ENCODE peak calls at places on chromosomes 12 and 14, in six cellular contexts. One of them, this sample, is unnamed.

GRCh38 chr12:71710276-71711125 is 24.6 kb downstream of the TMEM19 start:
- DNase-seq in colonic mucosa: no peak
- DNase-seq in HCT116: peak; percentile 92
- DNase-seq in breast epithelium: no peak
- DNase-seq in mesendoderm: peak; percentile 67
- DNase-seq in CD8-positive, alpha-beta T cell: no peak
- DNase-seq in this sample: no peak

GRCh38 chr12:88951860-88952483 is 371.7 kb upstream of the KITLG start:
- DNase-seq in colonic mucosa: no peak
- DNase-seq in HCT116: no peak
- DNase-seq in breast epithelium: no peak
- DNase-seq in mesendoderm: peak; percentile 87
- DNase-seq in CD8-positive, alpha-beta T cell: no peak
- DNase-seq in this sample: no peak

GRCh38 chr12:50706606-50707005 is 57.3 kb upstream of the ATF1 start:
- DNase-seq in colonic mucosa: no peak
- DNase-seq in HCT116: no peak
- DNase-seq in breast epithelium: no peak
- DNase-seq in mesendoderm: no peak
- DNase-seq in CD8-positive, alpha-beta T cell: no peak
- DNase-seq in this sample: no peak

GRCh38 chr12:93699271-93700141 is 22.3 kb downstream of the CRADD start:
- DNase-seq in colonic mucosa: no peak
- DNase-seq in HCT116: no peak
- DNase-seq in breast epithelium: no peak
- DNase-seq in mesendoderm: no peak
- DNase-seq in CD8-positive, alpha-beta T cell: no peak
- DNase-seq in this sample: no peak

GRCh38 chr12:55974308-55974724 is 438 bp downstream of the RAB5B start:
- DNase-seq in colonic mucosa: peak; percentile 62
- DNase-seq in HCT116: no peak
- DNase-seq in breast epithelium: peak; percentile 61
- DNase-seq in mesendoderm: peak; percentile 88
- DNase-seq in CD8-positive, alpha-beta T cell: no peak
- DNase-seq in this sample: no peak

GRCh38 chr12:50257226-50258166 is 25.8 kb downstream of the LIMA1 start:
- DNase-seq in colonic mucosa: peak; percentile 69
- DNase-seq in HCT116: no peak
- DNase-seq in breast epithelium: no peak
- DNase-seq in mesendoderm: no peak
- DNase-seq in CD8-positive, alpha-beta T cell: no peak
- DNase-seq in this sample: no peak

GRCh38 chr14:73295198-73295796 is 58.0 kb downstream of the PAPLN start:
- DNase-seq in colonic mucosa: no peak
- DNase-seq in HCT116: peak; percentile 33
- DNase-seq in breast epithelium: no peak
- DNase-seq in mesendoderm: peak; percentile 41
- DNase-seq in CD8-positive, alpha-beta T cell: no peak
- DNase-seq in this sample: no peak

GRCh38 chr12:113788020-113788856 is 177.9 kb downstream of the RBM19 start:
- DNase-seq in colonic mucosa: no peak
- DNase-seq in HCT116: no peak
- DNase-seq in breast epithelium: no peak
- DNase-seq in mesendoderm: no peak
- DNase-seq in CD8-positive, alpha-beta T cell: no peak
- DNase-seq in this sample: no peak

GRCh38 chr12:5043589-5044419 is at the start of gene KCNA5:
- DNase-seq in colonic mucosa: no peak
- DNase-seq in HCT116: no peak
- DNase-seq in breast epithelium: no peak
- DNase-seq in mesendoderm: peak; percentile 63
- DNase-seq in CD8-positive, alpha-beta T cell: no peak
- DNase-seq in this sample: no peak

GRCh38 chr12:23729354-23729753 is 220.1 kb downstream of the SOX5 start:
- DNase-seq in colonic mucosa: no peak
- DNase-seq in HCT116: no peak
- DNase-seq in breast epithelium: no peak
- DNase-seq in mesendoderm: no peak
- DNase-seq in CD8-positive, alpha-beta T cell: no peak
- DNase-seq in this sample: no peak

GRCh38 chr14:84084056-84084590 is 1445.8 kb upstream of the FLRT2 start:
- DNase-seq in colonic mucosa: no peak
- DNase-seq in HCT116: no peak
- DNase-seq in breast epithelium: no peak
- DNase-seq in mesendoderm: peak; percentile 5
- DNase-seq in CD8-positive, alpha-beta T cell: no peak
- DNase-seq in this sample: no peak

GRCh38 chr14:33567003-33567735 is 383.7 kb downstream of the EGLN3 start:
- DNase-seq in colonic mucosa: no peak
- DNase-seq in HCT116: no peak
- DNase-seq in breast epithelium: no peak
- DNase-seq in mesendoderm: no peak
- DNase-seq in CD8-positive, alpha-beta T cell: no peak
- DNase-seq in this sample: no peak

GRCh38 chr14:101561145-101561896 is at the start of gene DIO3:
- DNase-seq in colonic mucosa: peak; percentile 59
- DNase-seq in HCT116: peak; percentile 32
- DNase-seq in breast epithelium: no peak
- DNase-seq in mesendoderm: peak; percentile 94
- DNase-seq in CD8-positive, alpha-beta T cell: no peak
- DNase-seq in this sample: no peak

GRCh38 chr12:69732088-69732487 is 6.6 kb upstream of the RAB3IP start:
- DNase-seq in colonic mucosa: no peak
- DNase-seq in HCT116: no peak
- DNase-seq in breast epithelium: no peak
- DNase-seq in mesendoderm: no peak
- DNase-seq in CD8-positive, alpha-beta T cell: no peak
- DNase-seq in this sample: no peak

GRCh38 chr12:52496054-52496453 is 3.0 kb upstream of the KRT6A start:
- DNase-seq in colonic mucosa: no peak
- DNase-seq in HCT116: no peak
- DNase-seq in breast epithelium: no peak
- DNase-seq in mesendoderm: no peak
- DNase-seq in CD8-positive, alpha-beta T cell: no peak
- DNase-seq in this sample: no peak

GRCh38 chr14:100981808-100982207 is 78.3 kb upstream of the RTL1 start:
- DNase-seq in colonic mucosa: no peak
- DNase-seq in HCT116: peak; percentile 35
- DNase-seq in breast epithelium: no peak
- DNase-seq in mesendoderm: no peak
- DNase-seq in CD8-positive, alpha-beta T cell: no peak
- DNase-seq in this sample: no peak

GRCh38 chr12:11446372-11446771 is 51.0 kb upstream of the PRB2 start:
- DNase-seq in colonic mucosa: no peak
- DNase-seq in HCT116: no peak
- DNase-seq in breast epithelium: no peak
- DNase-seq in mesendoderm: no peak
- DNase-seq in CD8-positive, alpha-beta T cell: no peak
- DNase-seq in this sample: no peak

GRCh38 chr12:53499261-53500118 is at the start of gene MAP3K12:
- DNase-seq in colonic mucosa: peak; percentile 69
- DNase-seq in HCT116: no peak
- DNase-seq in breast epithelium: no peak
- DNase-seq in mesendoderm: peak; percentile 77
- DNase-seq in CD8-positive, alpha-beta T cell: peak; percentile 81
- DNase-seq in this sample: no peak

GRCh38 chr12:114448618-114448933 is 42.6 kb upstream of the TBX5 start:
- DNase-seq in colonic mucosa: no peak
- DNase-seq in HCT116: no peak
- DNase-seq in breast epithelium: no peak
- DNase-seq in mesendoderm: peak; percentile 71
- DNase-seq in CD8-positive, alpha-beta T cell: no peak
- DNase-seq in this sample: no peak

GRCh38 chr12:52206309-52207040 is 14.7 kb upstream of the KRT80 start:
- DNase-seq in colonic mucosa: no peak
- DNase-seq in HCT116: no peak
- DNase-seq in breast epithelium: peak; percentile 46
- DNase-seq in mesendoderm: no peak
- DNase-seq in CD8-positive, alpha-beta T cell: no peak
- DNase-seq in this sample: no peak

GRCh38 chr14:33347816-33348215 is 409.1 kb downstream of the NPAS3 start:
- DNase-seq in colonic mucosa: no peak
- DNase-seq in HCT116: no peak
- DNase-seq in breast epithelium: no peak
- DNase-seq in mesendoderm: no peak
- DNase-seq in CD8-positive, alpha-beta T cell: no peak
- DNase-seq in this sample: no peak

GRCh38 chr12:130571089-130571488 is 145.0 kb downstream of the RIMBP2 start:
- DNase-seq in colonic mucosa: no peak
- DNase-seq in HCT116: no peak
- DNase-seq in breast epithelium: no peak
- DNase-seq in mesendoderm: no peak
- DNase-seq in CD8-positive, alpha-beta T cell: no peak
- DNase-seq in this sample: no peak

GRCh38 chr12:39372929-39373328 is 70.0 kb downstream of the KIF21A start:
- DNase-seq in colonic mucosa: no peak
- DNase-seq in HCT116: no peak
- DNase-seq in breast epithelium: no peak
- DNase-seq in mesendoderm: no peak
- DNase-seq in CD8-positive, alpha-beta T cell: no peak
- DNase-seq in this sample: no peak

GRCh38 chr12:75480469-75480949 is at the start of gene GLIPR1:
- DNase-seq in colonic mucosa: peak; percentile 47
- DNase-seq in HCT116: no peak
- DNase-seq in breast epithelium: peak; percentile 58
- DNase-seq in mesendoderm: peak; percentile 62
- DNase-seq in CD8-positive, alpha-beta T cell: peak; percentile 79
- DNase-seq in this sample: peak; percentile 93

GRCh38 chr12:75482636-75483035 is 2.1 kb downstream of the GLIPR1 start:
- DNase-seq in colonic mucosa: no peak
- DNase-seq in HCT116: no peak
- DNase-seq in breast epithelium: no peak
- DNase-seq in mesendoderm: no peak
- DNase-seq in CD8-positive, alpha-beta T cell: no peak
- DNase-seq in this sample: no peak

GRCh38 chr12:75481774-75482173 is 1.2 kb downstream of the GLIPR1 start:
- DNase-seq in colonic mucosa: no peak
- DNase-seq in HCT116: no peak
- DNase-seq in breast epithelium: no peak
- DNase-seq in mesendoderm: no peak
- DNase-seq in CD8-positive, alpha-beta T cell: no peak
- DNase-seq in this sample: no peak

GRCh38 chr12:75481013-75481705 is 604 bp downstream of the GLIPR1 start:
- DNase-seq in colonic mucosa: no peak
- DNase-seq in HCT116: no peak
- DNase-seq in breast epithelium: no peak
- DNase-seq in mesendoderm: no peak
- DNase-seq in CD8-positive, alpha-beta T cell: no peak
- DNase-seq in this sample: no peak

DNA sequence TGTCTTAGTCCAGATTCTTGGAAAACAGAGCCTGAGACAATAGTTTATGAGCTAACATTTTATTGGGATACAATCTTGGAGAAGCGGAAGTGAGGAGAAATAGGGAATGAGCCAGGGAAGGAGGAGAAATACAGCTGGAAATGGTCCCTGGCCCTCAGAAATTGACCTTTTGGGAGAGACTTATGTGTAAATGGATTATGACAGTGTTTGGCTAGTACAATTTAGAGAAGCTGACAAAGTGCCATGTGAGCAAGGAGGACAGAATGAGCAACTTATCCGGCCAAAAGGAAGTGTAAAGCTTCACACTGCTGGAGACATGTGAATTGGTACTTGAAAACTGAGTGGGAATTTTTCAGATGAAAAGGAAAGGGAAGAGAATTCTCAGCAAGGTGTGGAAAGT is 2.9 kb downstream of the GLIPR1 start:
- DNase-seq in colonic mucosa: no peak
- DNase-seq in HCT116: no peak
- DNase-seq in breast epithelium: no peak
- DNase-seq in mesendoderm: peak; percentile 18
- DNase-seq in CD8-positive, alpha-beta T cell: no peak
- DNase-seq in this sample: no peak
- H3K4me1 ChIP-seq in colonic mucosa: no peaks in the 10 kb centered on the region
- H3K4me1 ChIP-seq in HCT116: peaks cover 6% of the 10 kb centered on the region
- H3K4me1 ChIP-seq in breast epithelium: no peaks in the 10 kb centered on the region
- H3K4me1 ChIP-seq in mesendoderm: peaks cover 9% of the 10 kb centered on the region
- H3K4me1 ChIP-seq in CD8-positive, alpha-beta T cell: peaks cover 50% of the 10 kb centered on the region
- H3K4me1 ChIP-seq in this sample: peaks cover 32% of the 10 kb centered on the region

DNA sequence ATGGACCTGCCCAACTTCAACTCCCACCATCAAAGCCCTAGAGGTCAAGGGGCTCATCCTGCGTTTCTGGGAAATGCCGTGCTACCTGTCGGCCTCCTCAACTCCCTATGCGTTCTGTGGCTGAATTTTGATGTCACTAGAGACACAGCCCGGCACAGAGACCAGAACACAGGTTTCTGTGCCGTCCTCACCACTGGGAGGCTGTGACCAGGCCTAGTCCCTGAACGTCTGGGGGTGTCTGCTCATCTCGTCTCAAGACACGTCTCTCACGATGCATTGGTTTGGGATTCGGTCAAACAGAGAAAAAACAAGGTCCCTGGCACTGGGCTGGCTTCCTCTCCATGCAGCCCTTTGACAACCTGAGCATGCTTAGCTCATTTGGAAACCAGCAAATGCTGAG is 33.5 kb downstream of the SLC15A4 start:
- DNase-seq in colonic mucosa: no peak
- DNase-seq in HCT116: no peak
- DNase-seq in breast epithelium: no peak
- DNase-seq in mesendoderm: no peak
- DNase-seq in CD8-positive, alpha-beta T cell: no peak
- DNase-seq in this sample: no peak
- H3K4me1 ChIP-seq in colonic mucosa: no peaks in the 10 kb centered on the region
- H3K4me1 ChIP-seq in HCT116: no peaks in the 10 kb centered on the region
- H3K4me1 ChIP-seq in breast epithelium: no peaks in the 10 kb centered on the region
- H3K4me1 ChIP-seq in mesendoderm: no peaks in the 10 kb centered on the region
- H3K4me1 ChIP-seq in CD8-positive, alpha-beta T cell: peaks cover 15% of the 10 kb centered on the region
- H3K4me1 ChIP-seq in this sample: peaks cover 19% of the 10 kb centered on the region

GRCh38 chr12:108837680-108838079 is 19.7 kb downstream of the SSH1 start:
- DNase-seq in colonic mucosa: no peak
- DNase-seq in HCT116: no peak
- DNase-seq in breast epithelium: no peak
- DNase-seq in mesendoderm: no peak
- DNase-seq in CD8-positive, alpha-beta T cell: no peak
- DNase-seq in this sample: no peak

GRCh38 chr12:108837239-108837638 is 20.1 kb downstream of the SSH1 start:
- DNase-seq in colonic mucosa: no peak
- DNase-seq in HCT116: no peak
- DNase-seq in breast epithelium: no peak
- DNase-seq in mesendoderm: no peak
- DNase-seq in CD8-positive, alpha-beta T cell: no peak
- DNase-seq in this sample: no peak

GRCh38 chr12:108839011-108839889 is 18.1 kb downstream of the SSH1 start:
- DNase-seq in colonic mucosa: no peak
- DNase-seq in HCT116: no peak
- DNase-seq in breast epithelium: peak; percentile 60
- DNase-seq in mesendoderm: no peak
- DNase-seq in CD8-positive, alpha-beta T cell: no peak
- DNase-seq in this sample: no peak

GRCh38 chr12:108839890-108840230 is 17.5 kb downstream of the SSH1 start:
- DNase-seq in colonic mucosa: no peak
- DNase-seq in HCT116: no peak
- DNase-seq in breast epithelium: no peak
- DNase-seq in mesendoderm: no peak
- DNase-seq in CD8-positive, alpha-beta T cell: no peak
- DNase-seq in this sample: no peak

GRCh38 chr12:108838194-108839010 is 19.0 kb downstream of the SSH1 start:
- DNase-seq in colonic mucosa: peak; percentile 53
- DNase-seq in HCT116: peak; percentile 97
- DNase-seq in breast epithelium: peak; percentile 67
- DNase-seq in mesendoderm: peak; percentile 98
- DNase-seq in CD8-positive, alpha-beta T cell: peak; percentile 79
- DNase-seq in this sample: no peak
- H3K4me1 ChIP-seq in colonic mucosa: peaks cover 11% of the 10 kb centered on the region
- H3K4me1 ChIP-seq in HCT116: peaks cover 78% of the 10 kb centered on the region
- H3K4me1 ChIP-seq in breast epithelium: peaks cover 16% of the 10 kb centered on the region
- H3K4me1 ChIP-seq in mesendoderm: peaks cover 2% of the 10 kb centered on the region
- H3K4me1 ChIP-seq in CD8-positive, alpha-beta T cell: peaks cover 27% of the 10 kb centered on the region
- H3K4me1 ChIP-seq in this sample: peaks cover 84% of the 10 kb centered on the region

GRCh38 chr14:56887211-56887610 is 76.9 kb upstream of the OTX2 start:
- DNase-seq in colonic mucosa: no peak
- DNase-seq in HCT116: no peak
- DNase-seq in breast epithelium: no peak
- DNase-seq in mesendoderm: no peak
- DNase-seq in CD8-positive, alpha-beta T cell: no peak
- DNase-seq in this sample: no peak
- H3K4me1 ChIP-seq in colonic mucosa: no peaks in the 10 kb centered on the region
- H3K4me1 ChIP-seq in HCT116: no peaks in the 10 kb centered on the region
- H3K4me1 ChIP-seq in breast epithelium: no peaks in the 10 kb centered on the region
- H3K4me1 ChIP-seq in mesendoderm: peaks cover 4% of the 10 kb centered on the region
- H3K4me1 ChIP-seq in CD8-positive, alpha-beta T cell: no peaks in the 10 kb centered on the region
- H3K4me1 ChIP-seq in this sample: no peaks in the 10 kb centered on the region